ENCODE peak calls at places on chromosomes 3 and 15, in eight cellular contexts. M is testis; Q is suprapubic skin; L is naive thymus-derived CD4-positive, alpha-beta T cell; S is gastrocnemius medialis; P is breast epithelium; T is brain microvascular endothelial cell; X is ascending aorta. K is an unnamed sample. For H3K27me3, the result is how much of the 10 kb centered on the place peaks cover.

GRCh38 chr3:158731938-158732855 is at the start of gene RARRES1:
- DNase-seq in M (peak), Q (peak), L (no peak), S (peak), P (peak), T (peak), X (no peak), K (peak)

GRCh38 chr15:62457100-62457499 is 292.0 kb upstream of the C2CD4B start:
- DNase-seq in M (no peak), Q (no peak), L (no peak), S (no peak), P (no peak), T (no peak), X (no peak), K (no peak)

GRCh38 chr15:39153718-39154117 is 427.2 kb upstream of the THBS1 start:
- DNase-seq in M (no peak), Q (no peak), L (no peak), S (no peak), P (peak), T (no peak), X (no peak), K (no peak)

GRCh38 chr3:101195951-101196713 is 124.2 kb downstream of the IMPG2 start:
- DNase-seq in M (no peak), Q (no peak), L (no peak), S (no peak), P (no peak), T (peak), X (no peak), K (no peak)

GRCh38 chr15:94834000-94834399 is 602.6 kb downstream of the MCTP2 start:
- DNase-seq in M (no peak), Q (no peak), L (no peak), S (no peak), P (no peak), T (no peak), X (no peak), K (no peak)

GRCh38 chr3:69747511-69748248 is 8.4 kb downstream of the MITF start:
- DNase-seq in M (no peak), Q (no peak), L (no peak), S (no peak), P (no peak), T (no peak), X (no peak), K (no peak)

GRCh38 chr3:133966954-133967353 is 62.8 kb downstream of the SLCO2A1 start:
- DNase-seq in M (no peak), Q (no peak), L (no peak), S (no peak), P (no peak), T (no peak), X (no peak), K (no peak)

GRCh38 chr3:42772670-42773408 is at the start of gene CCDC13:
- DNase-seq in M (peak), Q (peak), L (peak), S (peak), P (peak), T (peak), X (peak), K (peak)

GRCh38 chr3:88058322-88058592 is 548 bp downstream of the CGGBP1 start:
- DNase-seq in M (no peak), Q (no peak), L (no peak), S (no peak), P (no peak), T (no peak), X (no peak), K (no peak)

GRCh38 chr15:44550256-44550655 is 13.3 kb downstream of the EIF3J start:
- DNase-seq in M (no peak), Q (no peak), L (no peak), S (no peak), P (no peak), T (peak), X (no peak), K (no peak)

GRCh38 chr3:195195321-195196209 is 75.4 kb downstream of the XXYLT1 start:
- DNase-seq in M (no peak), Q (no peak), L (no peak), S (no peak), P (no peak), T (no peak), X (no peak), K (no peak)

GRCh38 chr15:66872394-66872793 is 170.4 kb downstream of the SMAD6 start:
- DNase-seq in M (no peak), Q (no peak), L (no peak), S (no peak), P (no peak), T (no peak), X (no peak), K (no peak)

GRCh38 chr15:45333550-45333949 is 44.8 kb downstream of the GATM start:
- DNase-seq in M (no peak), Q (no peak), L (no peak), S (peak), P (no peak), T (peak), X (no peak), K (peak)

GRCh38 chr15:49741721-49742120 is 120.9 kb downstream of the DTWD1 start:
- DNase-seq in M (no peak), Q (no peak), L (no peak), S (no peak), P (no peak), T (no peak), X (no peak), K (peak)

GRCh38 chr3:27629381-27629780 is 92.7 kb downstream of the EOMES start:
- DNase-seq in M (no peak), Q (no peak), L (no peak), S (no peak), P (no peak), T (no peak), X (no peak), K (no peak)

GRCh38 chr15:33636234-33636633 is 325.5 kb downstream of the RYR3 start:
- DNase-seq in M (no peak), Q (no peak), L (no peak), S (no peak), P (no peak), T (no peak), X (no peak), K (no peak)

GRCh38 chr15:72599855-72600464 is 54.5 kb upstream of the GOLGA6B start:
- DNase-seq in M (peak), Q (no peak), L (peak), S (no peak), P (no peak), T (peak), X (no peak), K (no peak)

GRCh38 chr3:183313331-183313730 is 60.3 kb downstream of the B3GNT5 start:
- DNase-seq in M (no peak), Q (no peak), L (no peak), S (no peak), P (no peak), T (no peak), X (no peak), K (no peak)

GRCh38 chr3:144875251-144875650 is 903.6 kb downstream of the DIPK2A start:
- DNase-seq in M (no peak), Q (no peak), L (no peak), S (no peak), P (no peak), T (no peak), X (no peak), K (no peak)

GRCh38 chr3:41662288-41662687 is 299.6 kb downstream of the ULK4 start:
- DNase-seq in M (no peak), Q (no peak), L (no peak), S (no peak), P (no peak), T (no peak), X (no peak), K (no peak)

GRCh38 chr15:75206006-75206405 is 4.3 kb downstream of the C15orf39 start:
- DNase-seq in M (no peak), Q (no peak), L (no peak), S (no peak), P (no peak), T (no peak), X (no peak), K (no peak)

GRCh38 chr3:117524890-117525289 is 815.3 kb downstream of the TUSC7 start:
- DNase-seq in M (no peak), Q (no peak), L (no peak), S (no peak), P (no peak), T (peak), X (no peak), K (no peak)

GRCh38 chr15:53208759-53209158 is 418.6 kb upstream of the ONECUT1 start:
- DNase-seq in M (no peak), Q (no peak), L (no peak), S (no peak), P (no peak), T (no peak), X (no peak), K (no peak)

GRCh38 chr3:102536479-102536878 is 101.7 kb downstream of the ZPLD1 start:
- DNase-seq in M (no peak), Q (no peak), L (peak), S (no peak), P (no peak), T (peak), X (no peak), K (no peak)

GRCh38 chr3:13108861-13109260 is 35.6 kb upstream of the IQSEC1 start:
- DNase-seq in M (no peak), Q (no peak), L (no peak), S (no peak), P (no peak), T (no peak), X (no peak), K (peak)

GRCh38 chr3:66480666-66481065 is 20.2 kb downstream of the LRIG1 start:
- DNase-seq in M (no peak), Q (no peak), L (no peak), S (no peak), P (no peak), T (no peak), X (no peak), K (no peak)

GRCh38 chr15:91548588-91548987 is 304.9 kb upstream of the SLCO3A1 start:
- DNase-seq in M (no peak), Q (no peak), L (no peak), S (no peak), P (no peak), T (no peak), X (no peak), K (peak)

GRCh38 chr15:88628018-88628673 is 7.0 kb downstream of the AEN start:
- DNase-seq in M (no peak), Q (no peak), L (no peak), S (no peak), P (no peak), T (no peak), X (no peak), K (no peak)

GRCh38 chr3:150603888-150604319 is 783 bp downstream of the SELENOT start:
- DNase-seq in M (peak), Q (no peak), L (no peak), S (no peak), P (no peak), T (no peak), X (no peak), K (no peak)

GRCh38 chr15:30023798-30024295 is 58.9 kb upstream of the GOLGA8J start:
- DNase-seq in M (peak), Q (no peak), L (no peak), S (no peak), P (no peak), T (peak), X (no peak), K (no peak)

GRCh38 chr3:143644370-143645089 is 203.7 kb downstream of the SLC9A9 start:
- DNase-seq in M (peak), Q (no peak), L (peak), S (no peak), P (peak), T (peak), X (no peak), K (peak)

GRCh38 chr3:131561511-131561910 is 58.7 kb upstream of the MRPL3 start:
- DNase-seq in M (no peak), Q (no peak), L (no peak), S (no peak), P (no peak), T (no peak), X (no peak), K (no peak)

GRCh38 chr3:69426905-69427304 is 41.0 kb upstream of the FRMD4B start:
- DNase-seq in M (no peak), Q (no peak), L (no peak), S (no peak), P (no peak), T (no peak), X (no peak), K (no peak)

GRCh38 chr15:22866066-22866465 is 27.6 kb downstream of the NIPA2 start:
- DNase-seq in M (no peak), Q (no peak), L (no peak), S (no peak), P (no peak), T (peak), X (no peak), K (no peak)

GRCh38 chr15:48800811-48801460 is 9.9 kb downstream of the CEP152 start:
- DNase-seq in M (no peak), Q (no peak), L (no peak), S (no peak), P (no peak), T (no peak), X (no peak), K (no peak)

GRCh38 chr3:67515778-67516177 is 138.6 kb downstream of the SUCLG2 start:
- DNase-seq in M (no peak), Q (no peak), L (no peak), S (no peak), P (no peak), T (no peak), X (no peak), K (no peak)

GRCh38 chr15:46131876-46132275 is 497.0 kb downstream of the SQOR start:
- DNase-seq in M (no peak), Q (no peak), L (no peak), S (no peak), P (no peak), T (no peak), X (no peak), K (no peak)

GRCh38 chr3:130626021-130626420 is 109.0 kb downstream of the COL6A6 start:
- DNase-seq in M (no peak), Q (no peak), L (no peak), S (no peak), P (no peak), T (no peak), X (no peak), K (no peak)

DNA sequence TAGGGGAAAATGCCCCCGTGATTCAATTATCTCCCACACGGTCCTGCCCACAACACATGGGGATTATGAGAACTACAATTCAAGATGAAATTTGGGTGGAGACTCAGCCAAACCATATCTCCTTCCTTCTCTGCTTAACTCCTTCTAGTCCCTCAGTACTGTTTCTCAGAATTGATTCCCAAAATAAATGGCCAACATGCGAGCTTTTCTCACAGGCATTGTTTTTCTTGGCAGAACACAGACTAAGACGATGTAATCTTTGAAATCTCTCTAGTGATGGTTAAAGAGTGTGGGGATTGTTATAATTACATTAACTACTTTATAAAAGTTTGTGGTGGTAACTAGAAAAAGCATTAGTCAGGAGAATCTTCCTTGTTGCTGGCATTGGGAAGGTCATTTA is 366.5 kb downstream of the LPP start:
- DNase-seq in M (no peak), Q (no peak), L (no peak), S (no peak), P (no peak), T (no peak), X (no peak), K (no peak)
- H3K27ac ChIP-seq in M (no peak), Q (no peak), L (no peak), S (no peak), P (no peak), T (no peak), X (no peak), K (no peak)

GRCh38 chr3:16126634-16127033 is 47.8 kb upstream of the GALNT15 start:
- DNase-seq in M (no peak), Q (no peak), L (no peak), S (no peak), P (no peak), T (no peak), X (no peak), K (no peak)

GRCh38 chr3:16124636-16125035 is 49.8 kb upstream of the GALNT15 start:
- DNase-seq in M (no peak), Q (no peak), L (no peak), S (no peak), P (no peak), T (peak), X (no peak), K (no peak)

GRCh38 chr3:16130066-16130465 is 44.4 kb upstream of the GALNT15 start:
- DNase-seq in M (no peak), Q (no peak), L (no peak), S (no peak), P (no peak), T (peak), X (no peak), K (peak)

GRCh38 chr3:16122661-16123060 is 51.8 kb upstream of the GALNT15 start:
- DNase-seq in M (no peak), Q (no peak), L (no peak), S (no peak), P (peak), T (no peak), X (no peak), K (no peak)

GRCh38 chr3:16127257-16127656 is 47.2 kb upstream of the GALNT15 start:
- DNase-seq in M (no peak), Q (no peak), L (no peak), S (no peak), P (no peak), T (no peak), X (no peak), K (no peak)
- H3K27me3 ChIP-seq in M (under half), Q (under half), L (under half), S (under half), P (under half), T (under half), X (under half), K (under half)

GRCh38 chr3:181723064-181723463 is 11.3 kb downstream of the SOX2 start:
- DNase-seq in M (no peak), Q (no peak), L (no peak), S (no peak), P (no peak), T (no peak), X (no peak), K (no peak)

GRCh38 chr3:181725033-181725775 is 13.5 kb downstream of the SOX2 start:
- DNase-seq in M (no peak), Q (no peak), L (no peak), S (no peak), P (no peak), T (no peak), X (no peak), K (no peak)

GRCh38 chr3:181724432-181724740 is 12.7 kb downstream of the SOX2 start:
- DNase-seq in M (no peak), Q (no peak), L (no peak), S (no peak), P (no peak), T (no peak), X (no peak), K (no peak)

GRCh38 chr3:181722156-181722555 is 10.4 kb downstream of the SOX2 start:
- DNase-seq in M (no peak), Q (no peak), L (no peak), S (no peak), P (no peak), T (no peak), X (no peak), K (no peak)

DNA sequence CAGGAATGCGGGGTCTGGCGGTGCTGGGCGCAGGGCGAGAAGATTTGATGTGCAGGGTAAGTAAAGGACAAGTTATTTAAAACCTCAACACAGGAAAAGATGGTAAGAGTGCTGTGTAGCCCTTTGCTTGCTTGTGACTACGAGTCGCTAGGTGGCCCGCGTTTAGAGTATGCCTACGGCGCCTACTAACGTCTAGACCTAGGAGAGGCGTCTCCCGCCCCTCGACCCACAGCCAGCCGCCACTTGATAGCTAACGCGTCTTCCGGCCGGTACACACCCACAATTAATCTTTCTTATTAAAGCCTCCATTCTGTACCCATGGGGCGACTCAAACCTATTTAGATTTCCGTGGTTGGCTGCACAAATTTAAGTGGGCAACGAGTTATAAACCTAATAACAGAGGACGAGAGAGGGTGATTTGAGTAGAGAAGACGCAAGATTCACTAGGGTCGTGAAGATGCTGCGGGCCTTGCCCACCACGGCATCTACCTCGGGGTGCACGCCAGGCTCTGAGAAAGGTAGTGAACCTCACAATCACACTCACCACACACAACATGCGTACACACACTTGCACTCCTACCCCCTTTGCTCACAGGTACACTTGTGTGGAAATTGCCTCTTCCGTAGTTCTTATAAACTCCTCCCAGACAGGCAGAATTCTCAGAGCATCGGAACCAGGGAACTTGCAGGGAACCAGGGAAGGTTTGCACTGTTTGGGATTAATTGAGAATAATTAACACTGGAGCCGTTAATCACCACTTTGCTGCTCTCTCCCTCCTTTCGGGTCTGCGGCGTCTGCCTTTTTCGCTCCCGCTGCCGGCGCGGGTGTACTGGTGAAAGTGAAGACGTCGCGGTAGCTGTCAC is 12.1 kb downstream of the SOX2 start:
- DNase-seq in M (no peak), Q (no peak), L (no peak), S (no peak), P (no peak), T (no peak), X (no peak), K (no peak)
- H3K4me3 ChIP-seq in M (no peak), Q (no peak), L (no peak), S (no peak), P (no peak), T (no peak), X (no peak), K (no peak)

GRCh38 chr15:78303729-78304486 is 4.5 kb upstream of the SKIC8 start:
- DNase-seq in M (no peak), Q (no peak), L (no peak), S (no peak), P (no peak), T (no peak), X (no peak), K (no peak)

GRCh38 chr15:78301326-78301725 is 1.9 kb upstream of the SKIC8 start:
- DNase-seq in M (no peak), Q (no peak), L (no peak), S (no peak), P (no peak), T (no peak), X (no peak), K (no peak)

GRCh38 chr15:78302579-78302978 is 3.2 kb upstream of the SKIC8 start:
- DNase-seq in M (no peak), Q (no peak), L (no peak), S (no peak), P (no peak), T (peak), X (no peak), K (no peak)

GRCh38 chr15:78299302-78300102 is at the start of gene SKIC8:
- DNase-seq in M (peak), Q (peak), L (peak), S (peak), P (peak), T (peak), X (peak), K (peak)

DNA sequence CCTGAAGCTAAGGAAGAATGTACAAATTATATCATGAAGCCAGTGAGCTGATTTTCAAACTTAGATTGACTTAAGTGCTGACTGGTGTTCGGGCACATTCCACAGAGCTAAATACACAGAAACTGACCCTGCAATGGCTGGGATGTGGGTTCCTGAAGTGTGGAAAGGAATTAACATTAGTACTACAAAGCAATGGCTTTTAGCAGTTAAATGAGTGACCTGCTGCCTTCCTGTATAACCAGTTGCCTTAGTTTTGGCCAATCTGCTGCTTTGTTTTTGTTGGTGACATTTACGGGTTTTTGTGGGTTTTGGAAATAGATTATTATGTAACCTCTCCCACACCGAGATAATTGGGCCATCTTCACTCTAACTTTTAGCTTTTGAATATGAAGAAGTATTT is 2.4 kb upstream of the SKIC8 start:
- DNase-seq in M (no peak), Q (no peak), L (no peak), S (no peak), P (no peak), T (no peak), X (no peak), K (no peak)
- H3K27ac ChIP-seq in M (no peak), Q (no peak), L (no peak), S (no peak), P (no peak), T (peak), X (no peak), K (no peak)

GRCh38 chr3:25090869-25091453 is 337.1 kb upstream of the RARB start:
- DNase-seq in M (no peak), Q (no peak), L (no peak), S (no peak), P (no peak), T (no peak), X (no peak), K (no peak)
- H3K27me3 ChIP-seq in M (under half), Q (under half), L (under half), S (under half), P (under half), T (under half), X (under half), K (under half)